ENCODE peak calls at places on chromosomes 4 and X, in four cellular contexts. B is stimulated activated CD4-positive, alpha-beta T cell treated with anti-CD3 and anti-CD28 coated beads, Interleukin-15, amount 100 ng/mL, for 48 hours; S is NCI-H510A; F is GM03348. E is an unnamed sample.

GRCh38 chr4:3868146-3868840 is 102.1 kb downstream of the ADRA2C start:
- DNase-seq in F (peak), S (no peak), B (no peak), E (no peak)

GRCh38 chr4:27239651-27240050 is 379.0 kb downstream of the STIM2 start:
- DNase-seq in F (peak), B (no peak), S (no peak), E (no peak)

GRCh38 chrX:68917799-68918198 is 89.0 kb downstream of the EFNB1 start:
- DNase-seq in S (no peak), F (no peak), B (no peak), E (no peak)

GRCh38 chrX:44785652-44786051 is 58.2 kb upstream of the DUSP21 start:
- DNase-seq in B (no peak), F (peak), S (no peak), E (no peak)

GRCh38 chr4:36677122-36677521 is 395.7 kb downstream of the DTHD1 start:
- DNase-seq in S (no peak), F (no peak), B (no peak), E (no peak)

GRCh38 chrX:12949205-12949926 is 25.5 kb upstream of the TMSB4X start:
- DNase-seq in F (peak), B (no peak), S (no peak), E (no peak)

GRCh38 chr4:53748328-53748772 is 157.1 kb upstream of the LNX1 start:
- DNase-seq in F (no peak), S (no peak), B (no peak), E (no peak)

GRCh38 chr4:54781771-54782170 is 124.0 kb downstream of the KIT start:
- DNase-seq in S (no peak), B (no peak), F (peak), E (peak)

GRCh38 chrX:96884027-96884426 is 319 bp downstream of the RPA4 start:
- DNase-seq in B (no peak), F (no peak), S (no peak), E (no peak)

GRCh38 chr4:103443324-103443723 is 245.2 kb upstream of the CENPE start:
- DNase-seq in S (no peak), B (no peak), F (no peak), E (no peak)

GRCh38 chr4:152937535-152938236 is 1.6 kb downstream of the FHDC1 start:
- DNase-seq in S (no peak), B (no peak), F (peak), E (no peak)

GRCh38 chr4:6694177-6694901 is 661 bp downstream of the S100P start:
- DNase-seq in B (no peak), S (no peak), F (no peak), E (no peak)

GRCh38 chr4:7429069-7429416 is 5.7 kb downstream of the PSAPL1 start:
- DNase-seq in S (no peak), B (no peak), F (no peak), E (no peak)

GRCh38 chr4:153804742-153805141 is 15.9 kb upstream of the SFRP2 start:
- DNase-seq in F (no peak), S (no peak), B (no peak), E (no peak)

GRCh38 chr4:34422472-34422871 is 1821.8 kb downstream of the ARAP2 start:
- DNase-seq in F (no peak), B (no peak), S (no peak), E (no peak)

GRCh38 chrX:69137911-69138310 is 27.3 kb downstream of the PJA1 start:
- DNase-seq in B (no peak), F (no peak), S (no peak), E (no peak)

GRCh38 chr4:25795566-25796454 is 67.0 kb downstream of the SEL1L3 start:
- DNase-seq in S (no peak), B (no peak), F (peak), E (no peak)

GRCh38 chr4:72318771-72319170 is 250.2 kb downstream of the ADAMTS3 start:
- DNase-seq in F (peak), S (no peak), B (no peak), E (no peak)

GRCh38 chrX:45885931-45886330 is 659.3 kb downstream of the ZNF674 start:
- DNase-seq in F (no peak), B (no peak), S (no peak), E (no peak)

GRCh38 chr4:95232358-95233156 is 316.2 kb downstream of the UNC5C start:
- DNase-seq in S (no peak), F (no peak), B (no peak), E (no peak)

GRCh38 chr4:113467581-113467980 is 294.0 kb downstream of the CAMK2D start:
- DNase-seq in S (no peak), F (peak), B (no peak), E (no peak)

GRCh38 chr4:7303561-7303960 is 111.2 kb downstream of the SORCS2 start:
- DNase-seq in S (no peak), B (no peak), F (no peak), E (no peak)

GRCh38 chr4:5747746-5748365 is 36.9 kb downstream of the EVC start:
- DNase-seq in B (no peak), F (peak), S (no peak), E (no peak)

GRCh38 chrX:72620550-72621145 is 48.0 kb upstream of the HDAC8 start:
- DNase-seq in F (peak), S (no peak), B (peak), E (peak)

GRCh38 chr4:142512161-142512560 is 333.9 kb downstream of the INPP4B start:
- DNase-seq in S (no peak), F (peak), B (no peak), E (no peak)

GRCh38 chr4:24895461-24895860 is 17.4 kb downstream of the CCDC149 start:
- DNase-seq in B (no peak), F (no peak), S (no peak), E (no peak)

GRCh38 chr4:73021634-73022033 is 47.9 kb downstream of the COX18 start:
- DNase-seq in S (no peak), B (no peak), F (peak), E (no peak)

GRCh38 chrX:110394653-110395052 is 36.0 kb downstream of the RTL9 start:
- DNase-seq in F (no peak), S (no peak), B (no peak), E (no peak)

GRCh38 chr4:173333658-173334084 is 487 bp downstream of the HMGB2 start:
- DNase-seq in F (peak), S (peak), B (peak), E (no peak)

GRCh38 chr4:140152015-140152703 is 1.8 kb downstream of the MAML3 start:
- DNase-seq in B (peak), S (peak), F (peak), E (no peak)

GRCh38 chrX:44816369-44816768 is 27.5 kb upstream of the DUSP21 start:
- DNase-seq in B (no peak), S (no peak), F (no peak), E (no peak)

GRCh38 chrX:97547873-97548578 is 664.3 kb downstream of the RPA4 start:
- DNase-seq in S (no peak), B (no peak), F (no peak), E (no peak)

E was measured in thoracic aorta.